ENCODE peak calls at places on chromosomes 3 and 15, in five cellular contexts. V is DND-41; N is upper lobe of right lung; C is transverse colon; P is CD8-positive, alpha-beta T cell. I is an unnamed sample.

GRCh38 chr3:89278305-89278704 is 170.9 kb downstream of the EPHA3 start:
- DNase-seq in V (no peak), N (no peak), C (no peak), P (no peak), I (no peak)

GRCh38 chr15:89646416-89647141 is 8.7 kb downstream of the KIF7 start:
- DNase-seq in V (no peak), N (no peak), C (no peak), P (no peak), I (no peak)

GRCh38 chr15:59862191-59863155 is 141.6 kb upstream of the FOXB1 start:
- DNase-seq in V (no peak), N (no peak), C (no peak), P (no peak), I (peak; percentile 17)

GRCh38 chr15:62020576-62021160 is 39.6 kb downstream of the VPS13C start:
- DNase-seq in V (no peak), N (no peak), C (no peak), P (no peak), I (no peak)

GRCh38 chr15:70761046-70761445 is 2.3 kb downstream of the UACA start:
- DNase-seq in V (no peak), N (no peak), C (no peak), P (no peak), I (no peak)

GRCh38 chr3:30539772-30540171 is 66.6 kb upstream of the TGFBR2 start:
- DNase-seq in V (no peak), N (no peak), C (no peak), P (no peak), I (no peak)

GRCh38 chr3:125177746-125178145 is 34.8 kb downstream of the SLC12A8 start:
- DNase-seq in V (no peak), N (no peak), C (no peak), P (no peak), I (no peak)

GRCh38 chr3:178002113-178002512 is 534.1 kb upstream of the KCNMB2 start:
- DNase-seq in V (no peak), N (no peak), C (no peak), P (no peak), I (no peak)

GRCh38 chr15:48352474-48353072 is 21.3 kb downstream of the DUT start:
- DNase-seq in V (peak; percentile 60), N (no peak), C (peak; percentile 44), P (peak; percentile 8), I (peak; percentile 43)

GRCh38 chr15:71051539-71051938 is 63.7 kb upstream of the THSD4 start:
- DNase-seq in V (no peak), N (no peak), C (no peak), P (no peak), I (peak; percentile 77)

GRCh38 chr15:39403674-39404117 is 177.2 kb upstream of the THBS1 start:
- DNase-seq in V (no peak), N (no peak), C (no peak), P (no peak), I (peak; percentile 53)

GRCh38 chr3:190709351-190709773 is 153.1 kb downstream of the GMNC start:
- DNase-seq in V (no peak), N (no peak), C (no peak), P (no peak), I (no peak)

GRCh38 chr3:120355486-120355885 is 6.3 kb upstream of the LRRC58 start:
- DNase-seq in V (no peak), N (no peak), C (no peak), P (no peak), I (no peak)

GRCh38 chr3:97232635-97233034 is 418.2 kb downstream of the EPHA6 start:
- DNase-seq in V (no peak), N (no peak), C (peak; percentile 17), P (no peak), I (no peak)

GRCh38 chr15:66931768-66932633 is 133.4 kb upstream of the SMAD3 start:
- DNase-seq in V (no peak), N (peak; percentile 69), C (peak; percentile 79), P (no peak), I (peak; percentile 85)

GRCh38 chr3:134988666-134989065 is 193.6 kb downstream of the EPHB1 start:
- DNase-seq in V (no peak), N (no peak), C (no peak), P (no peak), I (no peak)

GRCh38 chr3:141452045-141452444 is 34.8 kb upstream of the RASA2 start:
- DNase-seq in V (peak; percentile 33), N (no peak), C (no peak), P (no peak), I (no peak)

GRCh38 chr3:127999509-128000106 is 52.6 kb upstream of the SEC61A1 start:
- DNase-seq in V (no peak), N (peak; percentile 22), C (no peak), P (no peak), I (no peak)

GRCh38 chr3:197736010-197736490 is 654 bp downstream of the RUBCN start:
- DNase-seq in V (peak; percentile 46), N (peak; percentile 62), C (peak; percentile 51), P (no peak), I (no peak)

GRCh38 chr15:85722789-85723188 is 71.9 kb downstream of the KLHL25 start:
- DNase-seq in V (no peak), N (no peak), C (no peak), P (no peak), I (no peak)

GRCh38 chr3:129942296-129942695 is 32.2 kb upstream of the TRH start:
- DNase-seq in V (peak; percentile 45), N (peak; percentile 72), C (peak; percentile 36), P (no peak), I (peak; percentile 53)

GRCh38 chr15:25431821-25432561 is 6.8 kb downstream of the UBE3A start:
- DNase-seq in V (no peak), N (no peak), C (no peak), P (no peak), I (no peak)

GRCh38 chr15:25437751-25438600 is 848 bp downstream of the UBE3A start:
- DNase-seq in V (peak; percentile 54), N (peak; percentile 86), C (peak; percentile 58), P (peak; percentile 4), I (peak; percentile 51)

GRCh38 chr15:25436707-25437106 is 2.1 kb downstream of the UBE3A start:
- DNase-seq in V (no peak), N (no peak), C (no peak), P (no peak), I (no peak)

GRCh38 chr15:25438601-25439455 is at the start of gene UBE3A:
- DNase-seq in V (peak; percentile 87), N (peak; percentile 96), C (peak; percentile 93), P (peak; percentile 74), I (peak; percentile 84)

GRCh38 chr15:25435474-25436243 is 3.2 kb downstream of the UBE3A start:
- DNase-seq in V (no peak), N (no peak), C (no peak), P (no peak), I (no peak)
- H3K9me3 ChIP-seq in V (no peaks in the 10 kb centered on the region), N (no peaks in the 10 kb centered on the region), C (no peaks in the 10 kb centered on the region), P (no peaks in the 10 kb centered on the region), I (peaks cover 3% of the 10 kb centered on the region)

GRCh38 chr3:37967252-37967881 is 23.2 kb upstream of the VILL start:
- DNase-seq in V (peak; percentile 61), N (peak; percentile 79), C (peak; percentile 82), P (no peak), I (peak; percentile 39)

GRCh38 chr3:37961622-37962455 is 28.7 kb upstream of the VILL start:
- DNase-seq in V (no peak), N (no peak), C (no peak), P (no peak), I (no peak)

GRCh38 chr3:37964716-37965115 is 25.9 kb upstream of the VILL start:
- DNase-seq in V (no peak), N (no peak), C (no peak), P (no peak), I (no peak)

GRCh38 chr3:37963635-37964034 is 27.0 kb upstream of the VILL start:
- DNase-seq in V (no peak), N (no peak), C (no peak), P (no peak), I (no peak)

DNA sequence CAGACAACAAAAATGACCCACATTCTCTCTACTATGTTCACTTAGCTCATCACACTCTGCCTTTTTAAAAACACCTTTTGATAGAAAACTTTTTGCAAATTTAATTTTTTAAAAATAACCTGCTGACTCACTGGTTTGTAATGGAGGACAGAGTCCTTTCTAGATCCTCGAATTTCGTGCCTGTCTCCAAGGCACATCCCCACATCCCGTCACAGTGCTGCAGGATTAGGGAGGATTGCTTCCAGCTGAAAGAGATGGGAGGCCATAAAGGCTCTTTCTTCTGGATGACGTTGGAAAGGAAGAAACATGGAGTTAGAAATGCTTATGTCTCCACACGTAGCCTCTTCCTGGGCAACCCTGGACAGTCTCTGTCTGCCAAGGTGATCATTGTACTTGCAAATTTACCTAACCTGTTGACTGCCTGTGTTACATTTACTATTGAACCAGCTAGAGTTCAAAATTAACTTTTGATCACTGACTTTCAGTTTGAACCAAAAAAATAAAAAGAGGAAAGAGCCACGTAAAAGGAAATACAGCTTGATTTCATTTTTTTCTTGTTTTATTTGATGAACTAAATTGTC is 27.6 kb upstream of the VILL start:
- DNase-seq in V (no peak), N (no peak), C (no peak), P (no peak), I (no peak)
- H3K4me3 ChIP-seq in V (no peak overlapping the region), N (no peak overlapping the region), C (no peak overlapping the region), P (no peak overlapping the region), I (no peak overlapping the region)

GRCh38 chr3:78991656-78992055 is 776.1 kb downstream of the ROBO1 start:
- DNase-seq in V (no peak), N (no peak), C (no peak), P (no peak), I (no peak)

GRCh38 chr3:78994174-78995027 is 773.4 kb downstream of the ROBO1 start:
- DNase-seq in V (no peak), N (no peak), C (no peak), P (no peak), I (no peak)

GRCh38 chr3:78993375-78993774 is 774.4 kb downstream of the ROBO1 start:
- DNase-seq in V (no peak), N (no peak), C (no peak), P (no peak), I (no peak)

GRCh38 chr3:78992830-78993229 is 775.0 kb downstream of the ROBO1 start:
- DNase-seq in V (no peak), N (no peak), C (no peak), P (no peak), I (no peak)

DNA sequence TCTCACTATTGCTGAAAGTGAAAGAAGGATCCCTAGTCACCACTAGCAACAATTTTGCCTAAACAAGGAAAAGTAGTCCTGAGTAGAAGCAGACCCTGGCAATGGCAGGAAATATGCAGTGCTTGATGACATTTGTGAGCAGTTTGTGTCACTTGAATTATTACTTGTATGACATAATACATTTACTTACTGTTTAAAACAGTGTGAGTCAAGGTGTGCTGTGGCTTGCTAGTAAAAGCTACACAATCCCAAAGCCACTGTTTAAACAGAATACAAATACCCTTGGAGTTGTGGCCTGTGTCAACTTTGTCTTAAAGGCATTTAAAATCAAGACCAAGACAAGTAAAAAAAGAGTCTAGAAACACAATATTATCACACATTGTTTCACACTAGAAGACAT is 775.4 kb downstream of the ROBO1 start:
- DNase-seq in V (no peak), N (no peak), C (no peak), P (no peak), I (no peak)
- H3K9me3 ChIP-seq in V (no peaks in the 10 kb centered on the region), N (peaks cover 5% of the 10 kb centered on the region), C (no peaks in the 10 kb centered on the region), P (no peaks in the 10 kb centered on the region), I (no peaks in the 10 kb centered on the region)

DNA sequence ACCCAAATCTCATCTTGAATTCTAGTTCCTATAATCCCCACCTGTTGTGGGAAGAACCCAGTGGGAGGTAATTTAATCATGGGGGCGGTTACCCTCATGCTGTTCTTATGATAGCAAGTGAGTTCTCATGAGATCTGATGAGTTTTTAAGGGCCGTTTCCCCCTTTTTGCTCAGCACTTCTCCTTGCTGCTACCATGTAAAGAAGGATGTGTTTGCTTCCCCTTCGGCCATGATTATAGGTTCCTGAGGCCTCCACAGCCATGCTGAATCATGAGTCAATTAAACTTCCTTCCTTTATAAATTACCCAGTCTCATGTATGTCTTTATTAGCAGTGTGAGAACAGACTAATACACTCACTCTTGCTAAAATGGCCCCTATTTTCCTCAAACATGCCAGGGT is 374.7 kb downstream of the TUSC7 start:
- DNase-seq in V (no peak), N (no peak), C (no peak), P (no peak), I (no peak)
- H3K4me3 ChIP-seq in V (no peak overlapping the region), N (no peak overlapping the region), C (no peak overlapping the region), P (no peak overlapping the region), I (no peak overlapping the region)

I was measured in MG63.